ENCODE peak calls at places on chromosomes 7 and 10, in ten cellular contexts. One of them, this sample, is unnamed.
A peak's percentile ranks its signal among the peaks of the same experiment; 100 is the strongest.

GRCh38 chr10:113303747-113304146 is 249.1 kb upstream of the HABP2 start:
- DNase-seq in Caco-2: no peak
- DNase-seq in mesendoderm: no peak
- DNase-seq in activated T-helper 1 cell treated with Interleukin-2 at 50 U/mL for 16 hours: no peak
- DNase-seq in stimulated activated CD8-positive, alpha-beta memory T cell treated with anti-CD3 and anti-CD28 coated beads, Interleukin-7, amount 100 ng/mL, for 24 hours: no peak
- DNase-seq in activated CD4-positive, alpha-beta T cell treated with anti-CD3 and anti-CD28 coated beads for 24 hours: no peak
- DNase-seq in retina: no peak
- DNase-seq in nephron progenitor cell: no peak
- DNase-seq in activated B cell treated with CpG ODN at 0.5 μM for 24 hours: no peak
- DNase-seq in HTR-8/SVneo: no peak
- DNase-seq in this sample: peak; percentile 37

GRCh38 chr7:51850141-51850540 is 533.5 kb upstream of the COBL start:
- DNase-seq in Caco-2: no peak
- DNase-seq in mesendoderm: no peak
- DNase-seq in activated T-helper 1 cell treated with Interleukin-2 at 50 U/mL for 16 hours: no peak
- DNase-seq in stimulated activated CD8-positive, alpha-beta memory T cell treated with anti-CD3 and anti-CD28 coated beads, Interleukin-7, amount 100 ng/mL, for 24 hours: no peak
- DNase-seq in activated CD4-positive, alpha-beta T cell treated with anti-CD3 and anti-CD28 coated beads for 24 hours: no peak
- DNase-seq in retina: no peak
- DNase-seq in nephron progenitor cell: no peak
- DNase-seq in activated B cell treated with CpG ODN at 0.5 μM for 24 hours: no peak
- DNase-seq in HTR-8/SVneo: no peak
- DNase-seq in this sample: no peak

GRCh38 chr7:17298840-17299476 is 506 bp downstream of the AHR start:
- DNase-seq in Caco-2: peak; percentile 48
- DNase-seq in mesendoderm: peak; percentile 38
- DNase-seq in activated T-helper 1 cell treated with Interleukin-2 at 50 U/mL for 16 hours: peak; percentile 45
- DNase-seq in stimulated activated CD8-positive, alpha-beta memory T cell treated with anti-CD3 and anti-CD28 coated beads, Interleukin-7, amount 100 ng/mL, for 24 hours: no peak
- DNase-seq in activated CD4-positive, alpha-beta T cell treated with anti-CD3 and anti-CD28 coated beads for 24 hours: peak; percentile 23
- DNase-seq in retina: peak; percentile 79
- DNase-seq in nephron progenitor cell: peak; percentile 44
- DNase-seq in activated B cell treated with CpG ODN at 0.5 μM for 24 hours: peak; percentile 69
- DNase-seq in HTR-8/SVneo: peak; percentile 14
- DNase-seq in this sample: peak; percentile 13

GRCh38 chr10:62384057-62384446 is 9.9 kb downstream of the ZNF365 start:
- DNase-seq in Caco-2: no peak
- DNase-seq in mesendoderm: no peak
- DNase-seq in activated T-helper 1 cell treated with Interleukin-2 at 50 U/mL for 16 hours: peak; percentile 15
- DNase-seq in stimulated activated CD8-positive, alpha-beta memory T cell treated with anti-CD3 and anti-CD28 coated beads, Interleukin-7, amount 100 ng/mL, for 24 hours: peak; percentile 19
- DNase-seq in activated CD4-positive, alpha-beta T cell treated with anti-CD3 and anti-CD28 coated beads for 24 hours: no peak
- DNase-seq in retina: no peak
- DNase-seq in nephron progenitor cell: no peak
- DNase-seq in activated B cell treated with CpG ODN at 0.5 μM for 24 hours: no peak
- DNase-seq in HTR-8/SVneo: peak; percentile 46
- DNase-seq in this sample: no peak

GRCh38 chr10:18164093-18164492 is 23.9 kb downstream of the CACNB2 start:
- DNase-seq in Caco-2: no peak
- DNase-seq in mesendoderm: no peak
- DNase-seq in activated T-helper 1 cell treated with Interleukin-2 at 50 U/mL for 16 hours: no peak
- DNase-seq in stimulated activated CD8-positive, alpha-beta memory T cell treated with anti-CD3 and anti-CD28 coated beads, Interleukin-7, amount 100 ng/mL, for 24 hours: no peak
- DNase-seq in activated CD4-positive, alpha-beta T cell treated with anti-CD3 and anti-CD28 coated beads for 24 hours: no peak
- DNase-seq in retina: no peak
- DNase-seq in nephron progenitor cell: no peak
- DNase-seq in activated B cell treated with CpG ODN at 0.5 μM for 24 hours: no peak
- DNase-seq in HTR-8/SVneo: no peak
- DNase-seq in this sample: no peak

GRCh38 chr10:4221315-4221714 is 436.3 kb upstream of the KLF6 start:
- DNase-seq in Caco-2: no peak
- DNase-seq in mesendoderm: no peak
- DNase-seq in activated T-helper 1 cell treated with Interleukin-2 at 50 U/mL for 16 hours: no peak
- DNase-seq in stimulated activated CD8-positive, alpha-beta memory T cell treated with anti-CD3 and anti-CD28 coated beads, Interleukin-7, amount 100 ng/mL, for 24 hours: no peak
- DNase-seq in activated CD4-positive, alpha-beta T cell treated with anti-CD3 and anti-CD28 coated beads for 24 hours: no peak
- DNase-seq in retina: no peak
- DNase-seq in nephron progenitor cell: no peak
- DNase-seq in activated B cell treated with CpG ODN at 0.5 μM for 24 hours: no peak
- DNase-seq in HTR-8/SVneo: no peak
- DNase-seq in this sample: no peak

GRCh38 chr7:17832820-17833219 is 107.5 kb downstream of the SNX13 start:
- DNase-seq in Caco-2: no peak
- DNase-seq in mesendoderm: no peak
- DNase-seq in activated T-helper 1 cell treated with Interleukin-2 at 50 U/mL for 16 hours: no peak
- DNase-seq in stimulated activated CD8-positive, alpha-beta memory T cell treated with anti-CD3 and anti-CD28 coated beads, Interleukin-7, amount 100 ng/mL, for 24 hours: no peak
- DNase-seq in activated CD4-positive, alpha-beta T cell treated with anti-CD3 and anti-CD28 coated beads for 24 hours: no peak
- DNase-seq in retina: no peak
- DNase-seq in nephron progenitor cell: no peak
- DNase-seq in activated B cell treated with CpG ODN at 0.5 μM for 24 hours: no peak
- DNase-seq in HTR-8/SVneo: no peak
- DNase-seq in this sample: no peak

GRCh38 chr7:140062118-140062527 is 628 bp downstream of the PARP12 start:
- DNase-seq in Caco-2: no peak
- DNase-seq in mesendoderm: no peak
- DNase-seq in activated T-helper 1 cell treated with Interleukin-2 at 50 U/mL for 16 hours: peak; percentile 30
- DNase-seq in stimulated activated CD8-positive, alpha-beta memory T cell treated with anti-CD3 and anti-CD28 coated beads, Interleukin-7, amount 100 ng/mL, for 24 hours: peak; percentile 7
- DNase-seq in activated CD4-positive, alpha-beta T cell treated with anti-CD3 and anti-CD28 coated beads for 24 hours: peak; percentile 10
- DNase-seq in retina: peak; percentile 56
- DNase-seq in nephron progenitor cell: no peak
- DNase-seq in activated B cell treated with CpG ODN at 0.5 μM for 24 hours: peak; percentile 63
- DNase-seq in HTR-8/SVneo: no peak
- DNase-seq in this sample: no peak

GRCh38 chr10:24645784-24646183 is 77.9 kb downstream of the ARHGAP21 start:
- DNase-seq in Caco-2: no peak
- DNase-seq in mesendoderm: no peak
- DNase-seq in activated T-helper 1 cell treated with Interleukin-2 at 50 U/mL for 16 hours: no peak
- DNase-seq in stimulated activated CD8-positive, alpha-beta memory T cell treated with anti-CD3 and anti-CD28 coated beads, Interleukin-7, amount 100 ng/mL, for 24 hours: no peak
- DNase-seq in activated CD4-positive, alpha-beta T cell treated with anti-CD3 and anti-CD28 coated beads for 24 hours: no peak
- DNase-seq in retina: no peak
- DNase-seq in nephron progenitor cell: no peak
- DNase-seq in activated B cell treated with CpG ODN at 0.5 μM for 24 hours: no peak
- DNase-seq in HTR-8/SVneo: no peak
- DNase-seq in this sample: no peak

GRCh38 chr10:110698782-110699201 is 54.7 kb downstream of the RBM20 start:
- DNase-seq in Caco-2: no peak
- DNase-seq in mesendoderm: no peak
- DNase-seq in activated T-helper 1 cell treated with Interleukin-2 at 50 U/mL for 16 hours: no peak
- DNase-seq in stimulated activated CD8-positive, alpha-beta memory T cell treated with anti-CD3 and anti-CD28 coated beads, Interleukin-7, amount 100 ng/mL, for 24 hours: no peak
- DNase-seq in activated CD4-positive, alpha-beta T cell treated with anti-CD3 and anti-CD28 coated beads for 24 hours: no peak
- DNase-seq in retina: no peak
- DNase-seq in nephron progenitor cell: no peak
- DNase-seq in activated B cell treated with CpG ODN at 0.5 μM for 24 hours: no peak
- DNase-seq in HTR-8/SVneo: no peak
- DNase-seq in this sample: no peak

GRCh38 chr7:12127490-12127889 is 83.6 kb upstream of the TMEM106B start:
- DNase-seq in Caco-2: no peak
- DNase-seq in mesendoderm: no peak
- DNase-seq in activated T-helper 1 cell treated with Interleukin-2 at 50 U/mL for 16 hours: no peak
- DNase-seq in stimulated activated CD8-positive, alpha-beta memory T cell treated with anti-CD3 and anti-CD28 coated beads, Interleukin-7, amount 100 ng/mL, for 24 hours: no peak
- DNase-seq in activated CD4-positive, alpha-beta T cell treated with anti-CD3 and anti-CD28 coated beads for 24 hours: no peak
- DNase-seq in retina: no peak
- DNase-seq in nephron progenitor cell: no peak
- DNase-seq in activated B cell treated with CpG ODN at 0.5 μM for 24 hours: no peak
- DNase-seq in HTR-8/SVneo: no peak
- DNase-seq in this sample: no peak

GRCh38 chr10:3811331-3811870 is 26.4 kb upstream of the KLF6 start:
- DNase-seq in Caco-2: no peak
- DNase-seq in mesendoderm: no peak
- DNase-seq in activated T-helper 1 cell treated with Interleukin-2 at 50 U/mL for 16 hours: no peak
- DNase-seq in stimulated activated CD8-positive, alpha-beta memory T cell treated with anti-CD3 and anti-CD28 coated beads, Interleukin-7, amount 100 ng/mL, for 24 hours: no peak
- DNase-seq in activated CD4-positive, alpha-beta T cell treated with anti-CD3 and anti-CD28 coated beads for 24 hours: no peak
- DNase-seq in retina: no peak
- DNase-seq in nephron progenitor cell: no peak
- DNase-seq in activated B cell treated with CpG ODN at 0.5 μM for 24 hours: peak; percentile 29
- DNase-seq in HTR-8/SVneo: no peak
- DNase-seq in this sample: no peak

GRCh38 chr7:28686418-28686800 is 271.7 kb downstream of the TRIL start:
- DNase-seq in Caco-2: no peak
- DNase-seq in mesendoderm: peak; percentile 95
- DNase-seq in activated T-helper 1 cell treated with Interleukin-2 at 50 U/mL for 16 hours: no peak
- DNase-seq in stimulated activated CD8-positive, alpha-beta memory T cell treated with anti-CD3 and anti-CD28 coated beads, Interleukin-7, amount 100 ng/mL, for 24 hours: no peak
- DNase-seq in activated CD4-positive, alpha-beta T cell treated with anti-CD3 and anti-CD28 coated beads for 24 hours: no peak
- DNase-seq in retina: peak; percentile 67
- DNase-seq in nephron progenitor cell: peak; percentile 14
- DNase-seq in activated B cell treated with CpG ODN at 0.5 μM for 24 hours: no peak
- DNase-seq in HTR-8/SVneo: peak; percentile 25
- DNase-seq in this sample: peak; percentile 16

GRCh38 chr7:74449809-74450397 is 3.8 kb upstream of the GTF2IRD1 start:
- DNase-seq in Caco-2: peak; percentile 62
- DNase-seq in mesendoderm: peak; percentile 84
- DNase-seq in activated T-helper 1 cell treated with Interleukin-2 at 50 U/mL for 16 hours: peak; percentile 41
- DNase-seq in stimulated activated CD8-positive, alpha-beta memory T cell treated with anti-CD3 and anti-CD28 coated beads, Interleukin-7, amount 100 ng/mL, for 24 hours: peak; percentile 47
- DNase-seq in activated CD4-positive, alpha-beta T cell treated with anti-CD3 and anti-CD28 coated beads for 24 hours: peak; percentile 71
- DNase-seq in retina: peak; percentile 70
- DNase-seq in nephron progenitor cell: peak; percentile 70
- DNase-seq in activated B cell treated with CpG ODN at 0.5 μM for 24 hours: peak; percentile 29
- DNase-seq in HTR-8/SVneo: peak; percentile 56
- DNase-seq in this sample: peak; percentile 78

GRCh38 chr7:80907141-80907601 is 11.7 kb downstream of the SEMA3C start:
- DNase-seq in Caco-2: no peak
- DNase-seq in mesendoderm: no peak
- DNase-seq in activated T-helper 1 cell treated with Interleukin-2 at 50 U/mL for 16 hours: no peak
- DNase-seq in stimulated activated CD8-positive, alpha-beta memory T cell treated with anti-CD3 and anti-CD28 coated beads, Interleukin-7, amount 100 ng/mL, for 24 hours: no peak
- DNase-seq in activated CD4-positive, alpha-beta T cell treated with anti-CD3 and anti-CD28 coated beads for 24 hours: no peak
- DNase-seq in retina: no peak
- DNase-seq in nephron progenitor cell: no peak
- DNase-seq in activated B cell treated with CpG ODN at 0.5 μM for 24 hours: no peak
- DNase-seq in HTR-8/SVneo: no peak
- DNase-seq in this sample: no peak

GRCh38 chr10:14382022-14382421 is 51.3 kb upstream of the FRMD4A start:
- DNase-seq in Caco-2: no peak
- DNase-seq in mesendoderm: no peak
- DNase-seq in activated T-helper 1 cell treated with Interleukin-2 at 50 U/mL for 16 hours: no peak
- DNase-seq in stimulated activated CD8-positive, alpha-beta memory T cell treated with anti-CD3 and anti-CD28 coated beads, Interleukin-7, amount 100 ng/mL, for 24 hours: no peak
- DNase-seq in activated CD4-positive, alpha-beta T cell treated with anti-CD3 and anti-CD28 coated beads for 24 hours: peak; percentile 38
- DNase-seq in retina: no peak
- DNase-seq in nephron progenitor cell: no peak
- DNase-seq in activated B cell treated with CpG ODN at 0.5 μM for 24 hours: no peak
- DNase-seq in HTR-8/SVneo: no peak
- DNase-seq in this sample: no peak

GRCh38 chr7:53744361-53744760 is 708.9 kb downstream of the POM121L12 start:
- DNase-seq in Caco-2: no peak
- DNase-seq in mesendoderm: peak; percentile 36
- DNase-seq in activated T-helper 1 cell treated with Interleukin-2 at 50 U/mL for 16 hours: no peak
- DNase-seq in stimulated activated CD8-positive, alpha-beta memory T cell treated with anti-CD3 and anti-CD28 coated beads, Interleukin-7, amount 100 ng/mL, for 24 hours: no peak
- DNase-seq in activated CD4-positive, alpha-beta T cell treated with anti-CD3 and anti-CD28 coated beads for 24 hours: no peak
- DNase-seq in retina: no peak
- DNase-seq in nephron progenitor cell: no peak
- DNase-seq in activated B cell treated with CpG ODN at 0.5 μM for 24 hours: no peak
- DNase-seq in HTR-8/SVneo: no peak
- DNase-seq in this sample: no peak

GRCh38 chr7:135597926-135598305 is 40.2 kb downstream of the NUP205 start:
- DNase-seq in Caco-2: no peak
- DNase-seq in mesendoderm: no peak
- DNase-seq in activated T-helper 1 cell treated with Interleukin-2 at 50 U/mL for 16 hours: no peak
- DNase-seq in stimulated activated CD8-positive, alpha-beta memory T cell treated with anti-CD3 and anti-CD28 coated beads, Interleukin-7, amount 100 ng/mL, for 24 hours: no peak
- DNase-seq in activated CD4-positive, alpha-beta T cell treated with anti-CD3 and anti-CD28 coated beads for 24 hours: no peak
- DNase-seq in retina: no peak
- DNase-seq in nephron progenitor cell: no peak
- DNase-seq in activated B cell treated with CpG ODN at 0.5 μM for 24 hours: no peak
- DNase-seq in HTR-8/SVneo: no peak
- DNase-seq in this sample: no peak

GRCh38 chr7:121244120-121244865 is 84.5 kb upstream of the WNT16 start:
- DNase-seq in Caco-2: no peak
- DNase-seq in mesendoderm: no peak
- DNase-seq in activated T-helper 1 cell treated with Interleukin-2 at 50 U/mL for 16 hours: no peak
- DNase-seq in stimulated activated CD8-positive, alpha-beta memory T cell treated with anti-CD3 and anti-CD28 coated beads, Interleukin-7, amount 100 ng/mL, for 24 hours: no peak
- DNase-seq in activated CD4-positive, alpha-beta T cell treated with anti-CD3 and anti-CD28 coated beads for 24 hours: no peak
- DNase-seq in retina: peak; percentile 67
- DNase-seq in nephron progenitor cell: no peak
- DNase-seq in activated B cell treated with CpG ODN at 0.5 μM for 24 hours: no peak
- DNase-seq in HTR-8/SVneo: no peak
- DNase-seq in this sample: no peak

GRCh38 chr7:64965594-64965993 is 25.2 kb downstream of the ZNF117 start:
- DNase-seq in Caco-2: no peak
- DNase-seq in mesendoderm: no peak
- DNase-seq in activated T-helper 1 cell treated with Interleukin-2 at 50 U/mL for 16 hours: no peak
- DNase-seq in stimulated activated CD8-positive, alpha-beta memory T cell treated with anti-CD3 and anti-CD28 coated beads, Interleukin-7, amount 100 ng/mL, for 24 hours: no peak
- DNase-seq in activated CD4-positive, alpha-beta T cell treated with anti-CD3 and anti-CD28 coated beads for 24 hours: no peak
- DNase-seq in retina: no peak
- DNase-seq in nephron progenitor cell: no peak
- DNase-seq in activated B cell treated with CpG ODN at 0.5 μM for 24 hours: no peak
- DNase-seq in HTR-8/SVneo: no peak
- DNase-seq in this sample: no peak

GRCh38 chr10:69636626-69637550 is 6.8 kb downstream of the FAM241B start:
- DNase-seq in Caco-2: peak; percentile 62
- DNase-seq in mesendoderm: peak; percentile 56
- DNase-seq in activated T-helper 1 cell treated with Interleukin-2 at 50 U/mL for 16 hours: no peak
- DNase-seq in stimulated activated CD8-positive, alpha-beta memory T cell treated with anti-CD3 and anti-CD28 coated beads, Interleukin-7, amount 100 ng/mL, for 24 hours: no peak
- DNase-seq in activated CD4-positive, alpha-beta T cell treated with anti-CD3 and anti-CD28 coated beads for 24 hours: no peak
- DNase-seq in retina: peak; percentile 19
- DNase-seq in nephron progenitor cell: no peak
- DNase-seq in activated B cell treated with CpG ODN at 0.5 μM for 24 hours: no peak
- DNase-seq in HTR-8/SVneo: no peak
- DNase-seq in this sample: no peak

GRCh38 chr10:117631276-117632151 is 89.0 kb downstream of the EMX2 start:
- DNase-seq in Caco-2: no peak
- DNase-seq in mesendoderm: no peak
- DNase-seq in activated T-helper 1 cell treated with Interleukin-2 at 50 U/mL for 16 hours: no peak
- DNase-seq in stimulated activated CD8-positive, alpha-beta memory T cell treated with anti-CD3 and anti-CD28 coated beads, Interleukin-7, amount 100 ng/mL, for 24 hours: no peak
- DNase-seq in activated CD4-positive, alpha-beta T cell treated with anti-CD3 and anti-CD28 coated beads for 24 hours: no peak
- DNase-seq in retina: no peak
- DNase-seq in nephron progenitor cell: no peak
- DNase-seq in activated B cell treated with CpG ODN at 0.5 μM for 24 hours: no peak
- DNase-seq in HTR-8/SVneo: no peak
- DNase-seq in this sample: no peak

GRCh38 chr10:70575874-70576802 is 26.4 kb downstream of the PRF1 start:
- DNase-seq in Caco-2: peak; percentile 40
- DNase-seq in mesendoderm: peak; percentile 26
- DNase-seq in activated T-helper 1 cell treated with Interleukin-2 at 50 U/mL for 16 hours: no peak
- DNase-seq in stimulated activated CD8-positive, alpha-beta memory T cell treated with anti-CD3 and anti-CD28 coated beads, Interleukin-7, amount 100 ng/mL, for 24 hours: no peak
- DNase-seq in activated CD4-positive, alpha-beta T cell treated with anti-CD3 and anti-CD28 coated beads for 24 hours: no peak
- DNase-seq in retina: no peak
- DNase-seq in nephron progenitor cell: no peak
- DNase-seq in activated B cell treated with CpG ODN at 0.5 μM for 24 hours: no peak
- DNase-seq in HTR-8/SVneo: no peak
- DNase-seq in this sample: no peak

GRCh38 chr7:36614954-36615353 is 109.3 kb downstream of the AOAH start:
- DNase-seq in Caco-2: no peak
- DNase-seq in mesendoderm: no peak
- DNase-seq in activated T-helper 1 cell treated with Interleukin-2 at 50 U/mL for 16 hours: no peak
- DNase-seq in stimulated activated CD8-positive, alpha-beta memory T cell treated with anti-CD3 and anti-CD28 coated beads, Interleukin-7, amount 100 ng/mL, for 24 hours: no peak
- DNase-seq in activated CD4-positive, alpha-beta T cell treated with anti-CD3 and anti-CD28 coated beads for 24 hours: no peak
- DNase-seq in retina: no peak
- DNase-seq in nephron progenitor cell: no peak
- DNase-seq in activated B cell treated with CpG ODN at 0.5 μM for 24 hours: no peak
- DNase-seq in HTR-8/SVneo: no peak
- DNase-seq in this sample: no peak

GRCh38 chr10:126234630-126235029 is 153.6 kb downstream of the ADAM12 start:
- DNase-seq in Caco-2: no peak
- DNase-seq in mesendoderm: no peak
- DNase-seq in activated T-helper 1 cell treated with Interleukin-2 at 50 U/mL for 16 hours: no peak
- DNase-seq in stimulated activated CD8-positive, alpha-beta memory T cell treated with anti-CD3 and anti-CD28 coated beads, Interleukin-7, amount 100 ng/mL, for 24 hours: no peak
- DNase-seq in activated CD4-positive, alpha-beta T cell treated with anti-CD3 and anti-CD28 coated beads for 24 hours: no peak
- DNase-seq in retina: no peak
- DNase-seq in nephron progenitor cell: no peak
- DNase-seq in activated B cell treated with CpG ODN at 0.5 μM for 24 hours: no peak
- DNase-seq in HTR-8/SVneo: no peak
- DNase-seq in this sample: no peak

GRCh38 chr10:122856902-122857301 is 11.2 kb upstream of the CUZD1 start:
- DNase-seq in Caco-2: no peak
- DNase-seq in mesendoderm: no peak
- DNase-seq in activated T-helper 1 cell treated with Interleukin-2 at 50 U/mL for 16 hours: no peak
- DNase-seq in stimulated activated CD8-positive, alpha-beta memory T cell treated with anti-CD3 and anti-CD28 coated beads, Interleukin-7, amount 100 ng/mL, for 24 hours: no peak
- DNase-seq in activated CD4-positive, alpha-beta T cell treated with anti-CD3 and anti-CD28 coated beads for 24 hours: no peak
- DNase-seq in retina: no peak
- DNase-seq in nephron progenitor cell: no peak
- DNase-seq in activated B cell treated with CpG ODN at 0.5 μM for 24 hours: no peak
- DNase-seq in HTR-8/SVneo: no peak
- DNase-seq in this sample: no peak

GRCh38 chr7:1883834-1884582 is 213.9 kb downstream of the ELFN1 start:
- DNase-seq in Caco-2: no peak
- DNase-seq in mesendoderm: peak; percentile 57
- DNase-seq in activated T-helper 1 cell treated with Interleukin-2 at 50 U/mL for 16 hours: no peak
- DNase-seq in stimulated activated CD8-positive, alpha-beta memory T cell treated with anti-CD3 and anti-CD28 coated beads, Interleukin-7, amount 100 ng/mL, for 24 hours: no peak
- DNase-seq in activated CD4-positive, alpha-beta T cell treated with anti-CD3 and anti-CD28 coated beads for 24 hours: no peak
- DNase-seq in retina: no peak
- DNase-seq in nephron progenitor cell: no peak
- DNase-seq in activated B cell treated with CpG ODN at 0.5 μM for 24 hours: no peak
- DNase-seq in HTR-8/SVneo: no peak
- DNase-seq in this sample: no peak

GRCh38 chr7:41039386-41040315 is 663.2 kb downstream of the INHBA start:
- DNase-seq in Caco-2: no peak
- DNase-seq in mesendoderm: no peak
- DNase-seq in activated T-helper 1 cell treated with Interleukin-2 at 50 U/mL for 16 hours: no peak
- DNase-seq in stimulated activated CD8-positive, alpha-beta memory T cell treated with anti-CD3 and anti-CD28 coated beads, Interleukin-7, amount 100 ng/mL, for 24 hours: no peak
- DNase-seq in activated CD4-positive, alpha-beta T cell treated with anti-CD3 and anti-CD28 coated beads for 24 hours: no peak
- DNase-seq in retina: no peak
- DNase-seq in nephron progenitor cell: peak; percentile 31
- DNase-seq in activated B cell treated with CpG ODN at 0.5 μM for 24 hours: no peak
- DNase-seq in HTR-8/SVneo: no peak
- DNase-seq in this sample: no peak

This sample was measured in HuH-7.5.